ENCODE peak calls at places on chromosomes 3 and 15, in seven cellular contexts. A is NCI-H2227 treated with DMSO at 0.1 percent for 48 hours; T is NCI-H1105; H is NCI-H69; B is A673; O is trophoblast cell; L is stimulated activated CD4-positive, alpha-beta T cell treated with anti-CD3 and anti-CD28 coated beads, Interleukin-1b, Interleukin-23, amount 100 ng/mL, for 4 hours. G is an unnamed sample.

GRCh38 chr15:66845266-66845785 is 143.3 kb downstream of the SMAD6 start:
- DNase-seq in H (no peak), T (no peak), A (no peak), B (no peak), L (no peak), O (no peak), G (no peak)

GRCh38 chr15:78726870-78727551 is 84.3 kb downstream of the ADAMTS7 start:
- DNase-seq in H (peak), T (no peak), O (peak), A (no peak), L (no peak), B (peak), G (no peak)

GRCh38 chr3:166372571-166373106 is 535.4 kb upstream of the BCHE start:
- DNase-seq in B (no peak), H (no peak), T (no peak), O (no peak), L (no peak), A (no peak), G (no peak)

GRCh38 chr15:89121414-89121813 is 33.2 kb downstream of the ABHD2 start:
- DNase-seq in L (no peak), A (no peak), H (peak), B (no peak), O (no peak), T (no peak), G (no peak)

GRCh38 chr15:88900309-88900981 is 5.1 kb upstream of the HAPLN3 start:
- DNase-seq in O (peak), H (no peak), T (no peak), A (no peak), L (no peak), B (no peak), G (no peak)

GRCh38 chr3:42651248-42652091 is 2.0 kb upstream of the ZBTB47 start:
- DNase-seq in A (no peak), H (no peak), O (peak), T (no peak), B (no peak), L (no peak), G (no peak)

GRCh38 chr3:195200010-195200822 is 70.7 kb downstream of the XXYLT1 start:
- DNase-seq in T (no peak), A (no peak), B (no peak), H (no peak), L (no peak), O (no peak), G (no peak)

GRCh38 chr3:183198939-183199338 is 36.4 kb upstream of the LAMP3 start:
- DNase-seq in L (no peak), A (no peak), T (no peak), B (no peak), H (no peak), O (no peak), G (no peak)

GRCh38 chr3:120823156-120823555 is 80.6 kb downstream of the GTF2E1 start:
- DNase-seq in O (peak), B (no peak), T (no peak), A (no peak), L (no peak), H (no peak), G (no peak)